ENCODE peak calls at places on chromosomes 5 and 9, in four cellular contexts. One of them, this sample, is unnamed.

GRCh38 chr5:10856646-10857332 is 95.8 kb upstream of the DAP start:
- DNase-seq in GM12878: no peak
- DNase-seq in H1: peak
- DNase-seq in HepG2: peak
- DNase-seq in this sample: peak

GRCh38 chr5:65247594-65247993 is 234.1 kb downstream of the ADAMTS6 start:
- DNase-seq in GM12878: no peak
- DNase-seq in H1: no peak
- DNase-seq in HepG2: no peak
- DNase-seq in this sample: no peak

GRCh38 chr5:132823481-132824050 is 6.9 kb downstream of the SHROOM1 start:
- DNase-seq in GM12878: no peak
- DNase-seq in H1: no peak
- DNase-seq in HepG2: no peak
- DNase-seq in this sample: no peak

GRCh38 chr9:20524776-20525175 is 97.5 kb downstream of the MLLT3 start:
- DNase-seq in GM12878: no peak
- DNase-seq in H1: peak
- DNase-seq in HepG2: no peak
- DNase-seq in this sample: peak

GRCh38 chr5:143195496-143195895 is 208.0 kb downstream of the NR3C1 start:
- DNase-seq in GM12878: no peak
- DNase-seq in H1: no peak
- DNase-seq in HepG2: no peak
- DNase-seq in this sample: no peak

GRCh38 chr5:138369706-138370105 is 17.2 kb downstream of the KDM3B start:
- DNase-seq in GM12878: no peak
- DNase-seq in H1: no peak
- DNase-seq in HepG2: no peak
- DNase-seq in this sample: no peak

GRCh38 chr9:124052401-124052800 is 40.8 kb downstream of the LHX2 start:
- DNase-seq in GM12878: no peak
- DNase-seq in H1: no peak
- DNase-seq in HepG2: no peak
- DNase-seq in this sample: no peak

GRCh38 chr5:148205044-148205813 is 2.4 kb downstream of the SPINK6 start:
- DNase-seq in GM12878: no peak
- DNase-seq in H1: no peak
- DNase-seq in HepG2: no peak
- DNase-seq in this sample: no peak

GRCh38 chr5:36494756-36495637 is 111.4 kb upstream of the SLC1A3 start:
- DNase-seq in GM12878: no peak
- DNase-seq in H1: no peak
- DNase-seq in HepG2: no peak
- DNase-seq in this sample: no peak

GRCh38 chr5:83955916-83956315 is 235.3 kb upstream of the HAPLN1 start:
- DNase-seq in GM12878: no peak
- DNase-seq in H1: no peak
- DNase-seq in HepG2: no peak
- DNase-seq in this sample: no peak

GRCh38 chr5:65967288-65968066 is 41.1 kb downstream of the ERBIN start:
- DNase-seq in GM12878: no peak
- DNase-seq in H1: no peak
- DNase-seq in HepG2: no peak
- DNase-seq in this sample: no peak

GRCh38 chr5:159095218-159095617 is 4.5 kb downstream of the EBF1 start:
- DNase-seq in GM12878: no peak
- DNase-seq in H1: no peak
- DNase-seq in HepG2: no peak
- DNase-seq in this sample: no peak

GRCh38 chr5:99315413-99316178 is 386.8 kb upstream of the CHD1 start:
- DNase-seq in GM12878: no peak
- DNase-seq in H1: no peak
- DNase-seq in HepG2: no peak
- DNase-seq in this sample: no peak

GRCh38 chr9:113973226-113973625 is 97.1 kb downstream of the ZNF618 start:
- DNase-seq in GM12878: no peak
- DNase-seq in H1: no peak
- DNase-seq in HepG2: no peak
- DNase-seq in this sample: no peak

GRCh38 chr5:54785729-54786548 is 199.5 kb downstream of the ESM1 start:
- DNase-seq in GM12878: peak
- DNase-seq in H1: no peak
- DNase-seq in HepG2: no peak
- DNase-seq in this sample: no peak

GRCh38 chr9:40907657-40908624 is 220.5 kb downstream of the FOXD4L6 start:
- DNase-seq in GM12878: no peak
- DNase-seq in H1: no peak
- DNase-seq in HepG2: no peak
- DNase-seq in this sample: no peak

GRCh38 chr9:83396813-83397212 is 141.4 kb downstream of the FRMD3 start:
- DNase-seq in GM12878: no peak
- DNase-seq in H1: no peak
- DNase-seq in HepG2: no peak
- DNase-seq in this sample: no peak

GRCh38 chr9:113568481-113569321 is 105.2 kb downstream of the RGS3 start:
- DNase-seq in GM12878: no peak
- DNase-seq in H1: no peak
- DNase-seq in HepG2: no peak
- DNase-seq in this sample: no peak

GRCh38 chr5:36770125-36770524 is 106.4 kb upstream of the NIPBL start:
- DNase-seq in GM12878: no peak
- DNase-seq in H1: no peak
- DNase-seq in HepG2: no peak
- DNase-seq in this sample: no peak

GRCh38 chr9:83537331-83538171 is 650 bp downstream of the FRMD3 start:
- DNase-seq in GM12878: no peak
- DNase-seq in H1: no peak
- DNase-seq in HepG2: no peak
- DNase-seq in this sample: no peak

GRCh38 chr5:71740015-71740753 is 21.1 kb downstream of the CARTPT start:
- DNase-seq in GM12878: peak
- DNase-seq in H1: no peak
- DNase-seq in HepG2: no peak
- DNase-seq in this sample: no peak

GRCh38 chr5:9046756-9047481 is 499.0 kb downstream of the SEMA5A start:
- DNase-seq in GM12878: no peak
- DNase-seq in H1: no peak
- DNase-seq in HepG2: no peak
- DNase-seq in this sample: no peak

GRCh38 chr5:110757118-110757729 is 18.4 kb downstream of the SLC25A46 start:
- DNase-seq in GM12878: no peak
- DNase-seq in H1: no peak
- DNase-seq in HepG2: peak
- DNase-seq in this sample: peak

GRCh38 chr5:123549256-123549904 is 37.4 kb downstream of the CSNK1G3 start:
- DNase-seq in GM12878: peak
- DNase-seq in H1: no peak
- DNase-seq in HepG2: no peak
- DNase-seq in this sample: no peak
- TF ChIP-seq SUZ12 in GM12878: no peak
- TF ChIP-seq SUZ12 in H1: no peak
- TF ChIP-seq SUZ12 in HepG2: no peak
- TF ChIP-seq SUZ12 in this sample: no peak

GRCh38 chr5:136054133-136054996 is 25.6 kb downstream of the TGFBI start:
- DNase-seq in GM12878: no peak
- DNase-seq in H1: no peak
- DNase-seq in HepG2: no peak
- DNase-seq in this sample: no peak
- H3K4me3 ChIP-seq in GM12878: no peak
- H3K4me3 ChIP-seq in H1: no peak
- H3K4me3 ChIP-seq in HepG2: peak
- H3K4me3 ChIP-seq in this sample: no peak

DNA sequence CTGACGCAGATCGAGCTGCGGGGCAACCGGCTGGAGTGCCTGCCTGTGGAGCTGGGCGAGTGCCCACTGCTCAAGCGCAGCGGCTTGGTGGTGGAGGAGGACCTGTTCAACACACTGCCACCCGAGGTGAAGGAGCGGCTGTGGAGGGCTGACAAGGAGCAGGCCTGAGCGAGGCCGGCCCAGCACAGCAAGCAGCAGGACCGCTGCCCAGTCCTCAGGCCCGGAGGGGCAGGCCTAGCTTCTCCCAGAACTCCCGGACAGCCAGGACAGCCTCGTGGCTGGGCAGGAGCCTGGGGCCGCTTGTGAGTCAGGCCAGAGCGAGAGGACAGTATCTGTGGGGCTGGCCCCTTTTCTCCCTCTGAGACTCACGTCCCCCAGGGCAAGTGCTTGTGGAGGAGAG is 4.6 kb upstream of the PHYHD1 start:
- DNase-seq in GM12878: no peak
- DNase-seq in H1: no peak
- DNase-seq in HepG2: no peak
- DNase-seq in this sample: no peak
- TF ChIP-seq ZNF274 in GM12878: no peak
- TF ChIP-seq ZNF274 in H1: no peak
- TF ChIP-seq ZNF274 in HepG2: no peak
- TF ChIP-seq ZNF274 in this sample: no peak

GRCh38 chr9:128233817-128234406 is 30.7 kb downstream of the DNM1 start:
- DNase-seq in GM12878: no peak
- DNase-seq in H1: no peak
- DNase-seq in HepG2: no peak
- DNase-seq in this sample: no peak
- TF ChIP-seq SUZ12 in GM12878: no peak
- TF ChIP-seq SUZ12 in H1: no peak
- TF ChIP-seq SUZ12 in HepG2: no peak
- TF ChIP-seq SUZ12 in this sample: no peak

GRCh38 chr9:35912791-35913400 is 3.6 kb downstream of the SPAAR start:
- DNase-seq in GM12878: no peak
- DNase-seq in H1: no peak
- DNase-seq in HepG2: no peak
- DNase-seq in this sample: no peak

GRCh38 chr9:35909274-35909673 is at the start of gene SPAAR:
- DNase-seq in GM12878: no peak
- DNase-seq in H1: no peak
- DNase-seq in HepG2: no peak
- DNase-seq in this sample: no peak

GRCh38 chr9:35911690-35912089 is 2.4 kb downstream of the SPAAR start:
- DNase-seq in GM12878: no peak
- DNase-seq in H1: no peak
- DNase-seq in HepG2: no peak
- DNase-seq in this sample: no peak

GRCh38 chr9:35909687-35910612 is 660 bp downstream of the SPAAR start:
- DNase-seq in GM12878: no peak
- DNase-seq in H1: no peak
- DNase-seq in HepG2: no peak
- DNase-seq in this sample: no peak

DNA sequence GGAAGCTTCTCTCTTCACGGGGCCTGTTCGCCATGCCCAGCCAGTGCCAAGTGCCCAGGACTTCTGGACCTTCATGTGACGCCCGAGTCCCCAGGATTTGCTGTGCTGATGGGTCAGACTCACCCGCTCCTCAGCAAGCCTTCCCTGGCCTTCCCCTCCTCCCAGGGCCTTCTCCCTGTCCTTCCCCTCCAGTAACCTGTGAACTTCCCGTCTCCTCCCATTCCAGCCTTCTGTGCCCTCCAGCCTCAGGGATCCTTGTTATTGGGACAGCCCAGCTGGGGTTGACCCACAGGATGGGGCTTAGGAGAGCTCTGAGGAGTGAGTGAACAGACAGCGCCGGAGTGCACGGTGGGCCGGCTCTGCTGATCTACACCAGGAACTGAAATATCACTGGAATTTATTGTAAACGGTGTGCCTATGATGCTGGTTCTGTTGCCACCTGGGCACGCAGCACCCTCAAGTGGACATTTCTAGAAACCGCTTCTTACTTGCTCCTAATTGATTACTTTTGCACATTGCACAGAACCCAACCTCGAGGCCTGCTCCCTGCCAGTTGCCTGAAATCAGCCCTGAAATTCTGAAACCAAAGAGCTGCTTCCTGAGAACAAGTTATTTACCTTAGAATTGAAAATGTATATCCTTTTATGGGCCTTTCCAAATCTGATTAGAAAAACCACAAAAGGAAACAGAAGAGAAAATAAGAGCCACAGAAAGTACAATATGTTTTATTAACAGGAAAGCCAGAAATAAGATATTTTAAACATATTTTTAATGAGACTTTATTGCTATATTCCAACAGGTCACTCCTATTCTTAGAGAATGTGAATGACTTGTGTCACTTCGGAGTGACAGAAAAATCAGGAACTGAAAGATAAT is 1.6 kb downstream of the SPAAR start:
- DNase-seq in GM12878: no peak
- DNase-seq in H1: no peak
- DNase-seq in HepG2: peak
- DNase-seq in this sample: no peak
- H3K4me3 ChIP-seq in GM12878: no peak
- H3K4me3 ChIP-seq in H1: no peak
- H3K4me3 ChIP-seq in HepG2: no peak
- H3K4me3 ChIP-seq in this sample: no peak

DNA sequence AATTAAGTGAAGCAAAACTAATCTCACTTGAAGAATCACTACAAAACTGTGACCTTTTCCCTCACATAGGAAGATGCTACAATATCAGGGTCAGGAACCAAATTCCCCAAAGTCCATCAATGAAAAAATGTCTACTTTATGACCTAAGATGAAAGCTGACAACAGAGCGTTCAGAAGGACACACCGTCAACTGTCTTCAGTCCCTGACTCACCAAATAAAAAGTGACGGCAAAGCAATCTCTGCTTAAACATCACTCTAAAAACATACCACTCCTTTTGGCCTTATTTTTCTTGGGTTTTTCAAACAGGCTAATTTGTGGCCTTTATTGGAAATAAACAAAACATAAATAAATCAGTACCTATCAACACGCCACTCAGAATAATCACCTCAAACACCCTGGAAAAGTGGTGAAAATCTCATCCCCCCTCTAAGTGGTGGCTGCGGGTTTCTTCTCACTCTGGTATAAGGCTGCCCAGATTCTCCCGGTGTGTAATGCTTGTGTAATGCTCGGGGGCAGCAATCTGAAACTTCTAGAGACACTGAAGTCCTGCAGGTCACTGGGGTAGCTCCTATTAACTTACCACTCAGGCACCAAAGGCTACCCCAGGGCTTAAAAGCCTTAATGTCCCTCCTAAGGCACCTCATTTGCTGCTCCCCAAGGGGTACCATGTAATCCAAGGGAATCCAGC is 29.5 kb downstream of the SEMA4D start:
- DNase-seq in GM12878: no peak
- DNase-seq in H1: no peak
- DNase-seq in HepG2: no peak
- DNase-seq in this sample: no peak
- TF ChIP-seq ZNF274 in GM12878: no peak
- TF ChIP-seq ZNF274 in H1: no peak
- TF ChIP-seq ZNF274 in HepG2: no peak
- TF ChIP-seq ZNF274 in this sample: no peak